ENCODE peak calls at places on chromosomes 11 and 22, in seven cellular contexts. T is effector memory CD4-positive, alpha-beta T cell; I is MM.1S; N is stomach; V is heart right ventricle; H is lower lobe of right lung; D is kidney. L is an unnamed sample.

GRCh38 chr11:15291885-15292284 is 177.2 kb downstream of the INSC start:
- DNase-seq in I (no peak), D (no peak), V (peak; percentile 18), T (no peak), H (no peak), N (no peak), L (peak; percentile 60)

GRCh38 chr22:50525991-50526848 is 822 bp upstream of the SCO2 start:
- DNase-seq in D (peak; percentile 97), H (peak; percentile 89), V (peak; percentile 85), T (peak; percentile 81), I (peak; percentile 80), N (peak; percentile 83), L (peak; percentile 95)

GRCh38 chr22:26673485-26673884 is 16.1 kb downstream of the MIAT start:
- DNase-seq in N (no peak), V (no peak), I (no peak), H (no peak), D (no peak), T (no peak), L (peak; percentile 28)

GRCh38 chr22:27197071-27197470 is 539.7 kb downstream of the MIAT start:
- DNase-seq in V (no peak), D (no peak), H (no peak), N (no peak), I (no peak), T (no peak), L (no peak)

GRCh38 chr11:122137081-122137793 is 21.2 kb upstream of the BLID start:
- DNase-seq in D (no peak), H (no peak), I (no peak), N (no peak), V (no peak), T (no peak), L (no peak)

GRCh38 chr22:32987081-32987631 is 71.0 kb downstream of the SYN3 start:
- DNase-seq in H (no peak), D (no peak), V (no peak), T (no peak), N (no peak), I (no peak), L (no peak)

GRCh38 chr11:20647976-20648565 is 21.3 kb upstream of the NELL1 start:
- DNase-seq in T (peak; percentile 4), V (peak; percentile 18), H (no peak), D (no peak), I (peak; percentile 48), N (peak; percentile 36), L (no peak)

GRCh38 chr22:45710469-45710868 is 38.8 kb downstream of the ATXN10 start:
- DNase-seq in H (no peak), D (no peak), V (no peak), I (no peak), T (no peak), N (no peak), L (no peak)

GRCh38 chr11:72155751-72156150 is 20.2 kb downstream of the FOLR3 start:
- DNase-seq in D (no peak), V (no peak), I (no peak), N (no peak), T (no peak), H (no peak), L (no peak)

GRCh38 chr11:8331767-8332166 is 68.1 kb upstream of the LMO1 start:
- DNase-seq in D (peak; percentile 55), T (no peak), V (no peak), H (no peak), I (no peak), N (no peak), L (no peak)

GRCh38 chr11:13668957-13669521 is 571 bp downstream of the FAR1 start:
- DNase-seq in I (peak; percentile 64), H (peak; percentile 68), N (peak; percentile 41), V (peak; percentile 16), T (no peak), D (peak; percentile 87), L (peak; percentile 77)

GRCh38 chr11:27444801-27445215 is 27.8 kb downstream of the LGR4 start:
- DNase-seq in T (no peak), V (no peak), I (no peak), H (no peak), D (no peak), N (no peak), L (no peak)

GRCh38 chr11:17277024-17277584 is 565 bp downstream of the NUCB2 start:
- DNase-seq in N (no peak), I (peak; percentile 69), T (no peak), H (no peak), V (no peak), D (no peak), L (no peak)

GRCh38 chr11:111393585-111393984 is 14.5 kb upstream of the POU2AF1 start:
- DNase-seq in I (no peak), N (no peak), H (no peak), D (no peak), T (no peak), V (no peak), L (no peak)

GRCh38 chr11:15807827-15808226 is 548.5 kb downstream of the SOX6 start:
- DNase-seq in T (no peak), H (no peak), D (no peak), N (no peak), I (no peak), V (no peak), L (no peak)

GRCh38 chr22:45682069-45682468 is 10.4 kb downstream of the ATXN10 start:
- DNase-seq in N (no peak), T (no peak), D (no peak), H (no peak), V (no peak), I (no peak), L (no peak)

GRCh38 chr22:49561338-49561737 is 266.3 kb downstream of the BRD1 start:
- DNase-seq in D (no peak), H (no peak), I (no peak), N (peak; percentile 3), T (no peak), V (no peak), L (no peak)

GRCh38 chr11:45913514-45913913 is 4.2 kb downstream of the PEX16 start:
- DNase-seq in N (no peak), I (no peak), T (no peak), V (no peak), H (no peak), D (peak; percentile 74), L (peak; percentile 60)

GRCh38 chr22:29716814-29717213 is 3.0 kb upstream of the CABP7 start:
- DNase-seq in D (no peak), V (peak; percentile 56), I (peak; percentile 48), T (no peak), N (peak; percentile 57), H (peak; percentile 67), L (peak; percentile 68)

GRCh38 chr11:24312464-24313238 is 184.2 kb upstream of the LUZP2 start:
- DNase-seq in N (no peak), V (no peak), D (no peak), T (no peak), I (peak; percentile 61), H (no peak), L (no peak)

GRCh38 chr11:74444173-74444832 is 23.0 kb downstream of the KCNE3 start:
- DNase-seq in H (no peak), V (no peak), T (no peak), N (peak; percentile 28), I (no peak), D (no peak), L (no peak)

GRCh38 chr11:45209904-45210699 is 63.7 kb downstream of the PRDM11 start:
- DNase-seq in H (peak; percentile 82), T (no peak), I (no peak), D (peak; percentile 96), V (peak; percentile 84), N (peak; percentile 45), L (peak; percentile 98)

GRCh38 chr11:132058211-132058772 is 687.9 kb downstream of the NTM start:
- DNase-seq in T (no peak), V (no peak), H (no peak), N (no peak), I (no peak), D (no peak), L (peak; percentile 51)

GRCh38 chr11:1908579-1908978 is 10.9 kb upstream of the TNNT3 start:
- DNase-seq in I (no peak), T (no peak), H (no peak), V (peak; percentile 80), N (no peak), D (no peak), L (no peak)

GRCh38 chr11:121595717-121596156 is 143.0 kb upstream of the SORL1-AS1 start:
- DNase-seq in V (no peak), T (no peak), H (peak; percentile 67), I (no peak), N (no peak), D (no peak), L (peak; percentile 63)

DNA sequence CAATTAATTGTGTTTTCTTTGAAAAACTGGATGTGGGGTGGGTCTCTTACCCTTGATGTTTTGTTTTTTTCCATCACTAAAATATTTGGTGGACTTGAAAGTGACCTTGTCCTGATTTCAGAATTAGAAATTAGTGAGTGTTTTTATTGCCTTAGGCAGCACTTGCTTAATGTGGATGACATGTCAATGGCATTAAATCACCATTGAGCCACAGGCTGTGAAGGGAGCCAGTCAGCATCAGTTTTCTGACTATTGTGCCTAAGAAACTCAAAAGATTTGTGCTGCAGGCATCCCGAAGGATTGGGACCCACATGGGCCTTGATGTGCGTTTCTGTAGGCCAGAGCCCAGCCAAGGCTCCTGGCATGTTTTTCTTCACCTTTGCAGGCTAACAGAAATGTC is 53.8 kb downstream of the SWAP70 start:
- DNase-seq in H (no peak), I (no peak), V (no peak), T (no peak), N (no peak), D (no peak), L (no peak)
- H3K4me1 ChIP-seq in H (peaks cover 57% of the 10 kb centered on the region), I (peaks cover 12% of the 10 kb centered on the region), V (peaks cover 40% of the 10 kb centered on the region), T (peaks cover 3% of the 10 kb centered on the region), N (no peaks in the 10 kb centered on the region), D (peaks cover 6% of the 10 kb centered on the region), L (peaks cover 9% of the 10 kb centered on the region)

GRCh38 chr11:70769106-70769505 is 370.8 kb downstream of the CTTN start:
- DNase-seq in V (no peak), N (no peak), I (no peak), T (no peak), H (no peak), D (no peak), L (no peak)
- H3K27ac ChIP-seq in V (no peak overlapping the region), N (no peak overlapping the region), I (no peak overlapping the region), T (no peak overlapping the region), H (no peak overlapping the region), D (no peak overlapping the region), L (no peak overlapping the region)

DNA sequence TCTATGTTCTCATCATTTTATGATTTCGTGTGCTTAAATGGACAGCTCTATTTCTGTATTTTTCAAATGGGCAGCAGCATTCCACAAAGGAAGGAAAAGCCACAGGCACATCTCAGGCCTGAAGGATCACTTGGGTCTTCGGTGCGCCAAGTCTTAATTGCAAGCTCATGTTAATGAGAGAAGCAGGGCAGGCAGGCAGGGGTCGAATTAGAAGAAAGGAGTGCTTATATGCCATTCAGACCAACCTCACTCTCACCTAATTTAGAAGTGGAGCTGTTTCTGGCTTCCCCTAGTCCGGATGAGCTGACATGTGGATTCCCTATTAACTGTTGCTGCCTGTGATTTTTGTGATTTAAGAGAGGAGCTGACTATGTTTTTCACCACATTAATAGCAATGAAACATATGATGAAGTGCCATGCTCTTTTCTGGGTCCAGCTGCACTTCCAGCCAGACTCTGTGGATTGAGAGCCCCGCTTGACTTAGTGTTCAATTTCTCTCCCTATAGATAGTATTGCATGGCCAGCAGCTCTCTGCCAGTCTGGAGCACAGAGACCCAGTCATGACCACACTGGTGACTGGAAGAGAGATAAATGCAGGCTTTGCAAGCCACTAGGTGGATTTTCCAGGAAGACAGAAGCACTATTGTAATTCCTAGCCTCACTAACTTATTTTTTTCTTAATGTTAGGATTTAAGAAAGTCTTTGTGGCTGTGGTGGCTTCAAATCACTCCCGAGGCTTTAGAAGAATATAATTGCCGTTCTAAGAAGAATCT is 373.9 kb upstream of the FAT3 start:
- DNase-seq in D (no peak), T (no peak), I (no peak), N (no peak), V (no peak), H (no peak), L (no peak)
- H3K9me3 ChIP-seq in D (no peaks in the 10 kb centered on the region), T (no peaks in the 10 kb centered on the region), I (no peaks in the 10 kb centered on the region), N (no peaks in the 10 kb centered on the region), V (no peaks in the 10 kb centered on the region), H (no peaks in the 10 kb centered on the region), L (no peaks in the 10 kb centered on the region)

GRCh38 chr11:107778839-107779517 is 67.1 kb upstream of the SLN start:
- DNase-seq in N (no peak), D (no peak), H (no peak), T (no peak), I (no peak), V (no peak), L (no peak)
- H3K4me1 ChIP-seq in N (no peaks in the 10 kb centered on the region), D (no peaks in the 10 kb centered on the region), H (no peaks in the 10 kb centered on the region), T (no peaks in the 10 kb centered on the region), I (peaks cover 9% of the 10 kb centered on the region), V (no peaks in the 10 kb centered on the region), L (no peaks in the 10 kb centered on the region)